ENCODE peak calls at places on chromosomes 2 and 18, in five cellular contexts. Z, I, X, F and W are unnamed samples.

GRCh38 chr18:38923136-38923535 is 1357.5 kb upstream of the CELF4 start:
- DNase-seq in Z (no peak), I (no peak), X (no peak), F (no peak), W (no peak)

GRCh38 chr2:202778217-202778616 is 93.3 kb downstream of the ICA1L start:
- DNase-seq in Z (no peak), I (no peak), X (no peak), F (no peak), W (no peak)

GRCh38 chr18:33924576-33924975 is 300.1 kb downstream of the NOL4 start:
- DNase-seq in Z (no peak), I (no peak), X (peak; percentile 25), F (no peak), W (no peak)

GRCh38 chr2:42392191-42392590 is 31.2 kb upstream of the COX7A2L start:
- DNase-seq in Z (no peak), I (no peak), X (no peak), F (no peak), W (no peak)

GRCh38 chr2:80102026-80102425 is 202.5 kb downstream of the LRRTM1 start:
- DNase-seq in Z (no peak), I (no peak), X (no peak), F (no peak), W (peak; percentile 53)

GRCh38 chr2:39671606-39672005 is 5.9 kb downstream of the TMEM178A start:
- DNase-seq in Z (no peak), I (no peak), X (no peak), F (no peak), W (no peak)

GRCh38 chr2:47321411-47322031 is 81.4 kb upstream of the MSH2 start:
- DNase-seq in Z (no peak), I (no peak), X (no peak), F (no peak), W (peak; percentile 29)

GRCh38 chr18:25233582-25234362 is 118.2 kb downstream of the ZNF521 start:
- DNase-seq in Z (no peak), I (no peak), X (no peak), F (no peak), W (peak; percentile 62)

GRCh38 chr2:119616421-119616820 is 62.6 kb upstream of the TMEM177 start:
- DNase-seq in Z (no peak), I (no peak), X (no peak), F (no peak), W (no peak)

GRCh38 chr2:120245520-120245835 is 7.2 kb upstream of the RALB start:
- DNase-seq in Z (no peak), I (no peak), X (no peak), F (no peak), W (no peak)

GRCh38 chr18:58727776-58728500 is 56.7 kb downstream of the MALT1 start:
- DNase-seq in Z (no peak), I (no peak), X (no peak), F (no peak), W (peak; percentile 27)

GRCh38 chr2:11556101-11556806 is 22.4 kb downstream of the GREB1 start:
- DNase-seq in Z (no peak), I (no peak), X (no peak), F (no peak), W (no peak)

GRCh38 chr2:174465327-174465726 is 21.5 kb downstream of the GPR155 start:
- DNase-seq in Z (no peak), I (no peak), X (no peak), F (no peak), W (peak; percentile 6)

GRCh38 chr2:42954227-42954962 is 162.0 kb upstream of the HAAO start:
- DNase-seq in Z (no peak), I (no peak), X (no peak), F (no peak), W (peak; percentile 71)

GRCh38 chr2:186543561-186544131 is 46.2 kb upstream of the ITGAV start:
- DNase-seq in Z (no peak), I (no peak), X (no peak), F (no peak), W (peak; percentile 95)

GRCh38 chr2:45909677-45910191 is 258.3 kb downstream of the PRKCE start:
- DNase-seq in Z (no peak), I (peak; percentile 73), X (no peak), F (no peak), W (peak; percentile 25)

GRCh38 chr18:12346240-12346565 is 30.8 kb downstream of the AFG3L2 start:
- DNase-seq in Z (no peak), I (no peak), X (no peak), F (no peak), W (no peak)

GRCh38 chr2:95346738-95347671 is 49.9 kb downstream of the KCNIP3 start:
- DNase-seq in Z (no peak), I (no peak), X (no peak), F (no peak), W (peak; percentile 29)

GRCh38 chr2:240916571-240917008 is 10.5 kb downstream of the CROCC2 start:
- DNase-seq in Z (no peak), I (no peak), X (no peak), F (no peak), W (peak; percentile 83)

GRCh38 chr2:104412384-104412783 is 441.5 kb upstream of the POU3F3 start:
- DNase-seq in Z (no peak), I (no peak), X (peak; percentile 19), F (no peak), W (no peak)

GRCh38 chr2:152716805-152717241 is 438 bp downstream of the PRPF40A start:
- DNase-seq in Z (no peak), I (no peak), X (no peak), F (peak; percentile 2), W (peak; percentile 33)

GRCh38 chr2:232900811-232901701 is 31.0 kb downstream of the SNORC start:
- DNase-seq in Z (no peak), I (no peak), X (no peak), F (no peak), W (no peak)

GRCh38 chr2:238326801-238327365 is 6.6 kb downstream of the TRAF3IP1 start:
- DNase-seq in Z (no peak), I (no peak), X (no peak), F (no peak), W (no peak)

GRCh38 chr2:240431663-240432424 is 3.6 kb upstream of the GPC1 start:
- DNase-seq in Z (no peak), I (no peak), X (no peak), F (no peak), W (no peak)